ENCODE peak calls at places on chromosomes 6 and 20, in eight cellular contexts. I is neural crest cell, N is brain microvascular endothelial cell, H is HFFc6, Q is kidney epithelial cell, R is cardiac fibroblast, G is epithelial cell of esophagus, X is adrenal gland. F is an unnamed sample.

GRCh38 chr20:14142171-14142570 is 146.9 kb downstream of the MACROD2 start:
- DNase-seq in I (peak; percentile 56), N (peak; percentile 70), H (no peak), Q (peak; percentile 37), R (peak; percentile 62), G (peak; percentile 71), X (peak; percentile 83), F (no peak)

GRCh38 chr6:90650041-90650948 is 63.4 kb upstream of the MAP3K7 start:
- DNase-seq in I (no peak), N (no peak), H (no peak), Q (no peak), R (no peak), G (no peak), X (no peak), F (no peak)

GRCh38 chr6:147161974-147162495 is 42.2 kb upstream of the STXBP5 start:
- DNase-seq in I (no peak), N (peak; percentile 95), H (peak; percentile 61), Q (no peak), R (peak; percentile 81), G (peak; percentile 86), X (no peak), F (no peak)

GRCh38 chr6:21201181-21201580 is 392.4 kb upstream of the SOX4 start:
- DNase-seq in I (no peak), N (no peak), H (no peak), Q (no peak), R (no peak), G (no peak), X (no peak), F (no peak)

GRCh38 chr6:164640946-164641345 is 668.5 kb downstream of the C6orf118 start:
- DNase-seq in I (no peak), N (no peak), H (no peak), Q (no peak), R (no peak), G (no peak), X (no peak), F (no peak)

GRCh38 chr6:135129139-135129867 is 51.8 kb upstream of the MYB start:
- DNase-seq in I (no peak), N (no peak), H (no peak), Q (no peak), R (no peak), G (no peak), X (no peak), F (no peak)

GRCh38 chr6:85679445-85680123 is 36.9 kb upstream of the SYNCRIP start:
- DNase-seq in I (no peak), N (no peak), H (no peak), Q (no peak), R (no peak), G (no peak), X (no peak), F (no peak)

GRCh38 chr20:1319051-1319450 is 9.9 kb downstream of the SDCBP2 start:
- DNase-seq in I (no peak), N (no peak), H (no peak), Q (no peak), R (no peak), G (no peak), X (no peak), F (no peak)

DNA sequence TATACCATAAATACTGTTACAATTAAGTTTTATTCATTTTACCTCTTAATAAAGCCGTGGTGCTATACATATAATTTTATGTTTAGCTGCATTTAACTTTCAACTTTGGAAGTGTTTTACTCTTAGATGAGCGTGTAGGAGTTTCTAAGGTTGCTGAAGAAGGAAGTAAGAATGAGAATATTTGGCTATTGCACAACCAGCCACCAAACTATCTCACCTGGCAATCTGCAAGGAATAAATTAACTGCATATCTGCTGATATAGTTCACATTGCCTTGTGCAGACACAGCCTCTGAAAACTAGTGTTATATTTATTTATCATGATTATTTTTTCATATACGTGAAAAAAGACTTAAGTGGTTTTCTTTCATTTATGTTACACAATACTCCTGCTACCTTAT is 230.4 kb downstream of the PLCB1 start:
- DNase-seq in I (no peak), N (no peak), H (no peak), Q (no peak), R (no peak), G (no peak), X (no peak), F (no peak)
- TF ChIP-seq CTCF in I (no peak), N (no peak), H (no peak), Q (no peak), R (no peak), G (no peak), X (no peak), F (no peak)

GRCh38 chr6:30364591-30364990 is 19.6 kb downstream of the RPP21 start:
- DNase-seq in I (no peak), N (no peak), H (no peak), Q (no peak), R (no peak), G (no peak), X (no peak), F (no peak)
- TF ChIP-seq CTCF in I (no peak), N (no peak), H (no peak), Q (no peak), R (no peak), G (peak; percentile 10), X (no peak), F (no peak)

GRCh38 chr20:20824924-20825584 is 112.6 kb upstream of the RALGAPA2 start:
- DNase-seq in I (peak; percentile 75), N (peak; percentile 11), H (no peak), Q (no peak), R (peak; percentile 48), G (peak; percentile 53), X (peak; percentile 71), F (peak; percentile 58)
- TF ChIP-seq CTCF in I (peak; percentile 87), N (peak; percentile 71), H (peak; percentile 80), Q (peak; percentile 70), R (peak; percentile 64), G (peak; percentile 78), X (peak; percentile 90), F (peak; percentile 87)

GRCh38 chr20:44959896-44960852 is at the start of gene TOMM34:
- DNase-seq in I (peak; percentile 85), N (peak; percentile 85), H (peak; percentile 86), Q (peak; percentile 66), R (peak; percentile 91), G (peak; percentile 94), X (peak; percentile 97), F (peak; percentile 82)
- TF ChIP-seq CTCF in I (no peak), N (no peak), H (no peak), Q (no peak), R (no peak), G (no peak), X (no peak), F (no peak)

GRCh38 chr6:33823806-33824205 is 20.0 kb upstream of the MLN start:
- DNase-seq in I (no peak), N (no peak), H (no peak), Q (no peak), R (no peak), G (no peak), X (no peak), F (no peak)

GRCh38 chr6:33820784-33821183 is 17.0 kb upstream of the MLN start:
- DNase-seq in I (no peak), N (no peak), H (no peak), Q (no peak), R (no peak), G (no peak), X (no peak), F (no peak)

GRCh38 chr6:33820243-33820642 is 16.4 kb upstream of the MLN start:
- DNase-seq in I (no peak), N (no peak), H (no peak), Q (no peak), R (no peak), G (no peak), X (peak; percentile 71), F (no peak)

GRCh38 chr6:33824461-33825154 is 20.8 kb upstream of the MLN start:
- DNase-seq in I (no peak), N (peak; percentile 9), H (no peak), Q (no peak), R (peak; percentile 77), G (peak; percentile 49), X (no peak), F (no peak)

DNA sequence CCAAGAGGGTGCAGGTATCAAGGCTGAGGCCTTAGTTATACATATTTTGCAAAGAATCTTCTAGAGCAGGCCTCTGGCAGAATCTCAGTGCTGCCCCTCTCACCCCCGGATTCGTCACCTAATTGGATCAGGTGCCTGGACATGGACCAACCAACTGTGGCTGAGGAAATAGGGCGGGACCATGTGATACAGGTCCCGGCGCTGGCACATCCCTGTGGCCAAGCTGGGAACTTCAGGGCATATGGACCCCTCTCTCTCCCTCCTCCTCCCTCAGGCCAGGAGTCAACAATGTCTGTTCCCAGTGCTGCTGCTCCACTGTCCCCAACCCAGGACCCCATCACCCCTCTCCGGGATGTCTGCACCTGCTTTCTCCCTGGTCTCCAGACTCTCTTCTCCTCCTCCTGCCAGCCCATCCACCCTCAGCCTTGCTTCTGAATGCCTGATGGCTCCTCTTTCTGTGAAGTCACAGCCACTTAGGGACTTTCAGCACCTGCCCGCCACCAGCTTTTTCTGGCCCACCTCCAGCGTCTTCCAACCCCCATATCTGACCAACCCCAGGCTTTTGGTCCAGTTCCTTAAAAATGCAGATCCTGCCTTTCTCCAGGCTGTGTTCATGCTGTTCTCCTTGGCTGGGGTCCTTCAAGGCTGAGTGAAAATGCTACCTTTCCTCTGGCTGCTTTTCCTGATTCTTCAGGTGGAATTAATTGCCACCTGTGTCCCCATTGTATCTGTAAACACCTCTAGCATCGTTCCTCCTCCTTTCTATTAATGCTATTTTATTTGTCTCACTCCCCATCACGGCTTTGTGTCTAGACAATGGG is 19.0 kb upstream of the MLN start:
- DNase-seq in I (peak; percentile 31), N (peak; percentile 12), H (no peak), Q (no peak), R (peak; percentile 14), G (peak; percentile 31), X (no peak), F (no peak)
- TF ChIP-seq CTCF in I (peak; percentile 46), N (peak; percentile 60), H (peak; percentile 61), Q (peak; percentile 29), R (peak; percentile 40), G (peak; percentile 29), X (no peak), F (no peak)